ENCODE peak calls at places on chromosomes 1 and 21, in seven cellular contexts. H is H1, Z is K562, G is HCT116, Y is SK-N-SH, I is HepG2, T is GM12878. K is an unnamed sample.

GRCh38 chr1:223747838-223748335 is 35.5 kb downstream of the CAPN2 start:
- DNase-seq in H (no peak), Z (no peak), G (no peak), Y (no peak), I (no peak), T (no peak), K (no peak)

GRCh38 chr1:183956559-183957188 is 80.9 kb downstream of the COLGALT2 start:
- DNase-seq in H (no peak), Z (no peak), G (peak), Y (no peak), I (no peak), T (peak), K (no peak)

GRCh38 chr1:234975122-234975940 is 153.3 kb downstream of the TOMM20 start:
- DNase-seq in H (no peak), Z (peak), G (peak), Y (no peak), I (peak), T (no peak), K (no peak)

GRCh38 chr1:226063362-226064167 is 1.0 kb downstream of the H3-3A start:
- DNase-seq in H (peak), Z (no peak), G (no peak), Y (peak), I (peak), T (no peak), K (peak)

GRCh38 chr1:100353988-100354387 is 1.7 kb downstream of the CDC14A start:
- DNase-seq in H (no peak), Z (no peak), G (peak), Y (peak), I (peak), T (no peak), K (peak)

GRCh38 chr1:183185941-183186490 is at the start of gene LAMC2:
- DNase-seq in H (peak), Z (no peak), G (peak), Y (no peak), I (no peak), T (no peak), K (peak)

GRCh38 chr1:234745844-234746797 is 136.1 kb upstream of the IRF2BP2 start:
- DNase-seq in H (no peak), Z (peak), G (no peak), Y (peak), I (no peak), T (no peak), K (no peak)

GRCh38 chr1:81876901-81877750 is 76.4 kb downstream of the ADGRL2 start:
- DNase-seq in H (no peak), Z (no peak), G (no peak), Y (no peak), I (no peak), T (no peak), K (no peak)

GRCh38 chr1:220810179-220810653 is 23.5 kb downstream of the MTARC1 start:
- DNase-seq in H (peak), Z (peak), G (peak), Y (peak), I (peak), T (peak), K (peak)

GRCh38 chr1:104852151-104852550 is 1102.5 kb downstream of the AMY1C start:
- DNase-seq in H (no peak), Z (no peak), G (no peak), Y (no peak), I (no peak), T (no peak), K (no peak)

GRCh38 chr1:39394598-39394997 is 96.8 kb upstream of the BMP8A start:
- DNase-seq in H (no peak), Z (no peak), G (peak), Y (no peak), I (no peak), T (no peak), K (no peak)

GRCh38 chr1:27332536-27333281 is 9.1 kb upstream of the SYTL1 start:
- DNase-seq in H (peak), Z (peak), G (no peak), Y (peak), I (no peak), T (no peak), K (peak)

GRCh38 chr1:155645024-155645423 is 35.0 kb downstream of the MSTO1 start:
- DNase-seq in H (no peak), Z (no peak), G (no peak), Y (no peak), I (no peak), T (no peak), K (no peak)

GRCh38 chr1:247857069-247857985 is at the start of gene TRIM58:
- DNase-seq in H (peak), Z (peak), G (no peak), Y (peak), I (no peak), T (no peak), K (peak)

GRCh38 chr1:230099435-230099834 is 32.4 kb downstream of the GALNT2 start:
- DNase-seq in H (no peak), Z (no peak), G (no peak), Y (no peak), I (no peak), T (no peak), K (no peak)

GRCh38 chr1:17412093-17412870 is 27.2 kb downstream of the RCC2 start:
- DNase-seq in H (no peak), Z (no peak), G (no peak), Y (no peak), I (no peak), T (no peak), K (peak)

GRCh38 chr1:33634806-33635205 is 162.4 kb downstream of the ZSCAN20 start:
- DNase-seq in H (peak), Z (peak), G (peak), Y (peak), I (peak), T (no peak), K (no peak)

GRCh38 chr1:248704556-248704955 is 2.0 kb upstream of the OR14I1 start:
- DNase-seq in H (no peak), Z (no peak), G (no peak), Y (no peak), I (no peak), T (no peak), K (peak)

GRCh38 chr21:42614811-42615342 is 38.5 kb upstream of the PDE9A start:
- DNase-seq in H (no peak), Z (no peak), G (no peak), Y (peak), I (peak), T (no peak), K (peak)

GRCh38 chr21:32378956-32379355 is 13.9 kb downstream of the URB1 start:
- DNase-seq in H (no peak), Z (no peak), G (no peak), Y (no peak), I (no peak), T (no peak), K (no peak)

GRCh38 chr1:36706416-36706815 is 223.7 kb upstream of the CSF3R start:
- DNase-seq in H (no peak), Z (no peak), G (no peak), Y (no peak), I (no peak), T (no peak), K (no peak)

GRCh38 chr1:231335663-231336602 is 1.7 kb downstream of the EXOC8 start:
- DNase-seq in H (no peak), Z (no peak), G (no peak), Y (no peak), I (peak), T (no peak), K (no peak)

GRCh38 chr1:178541829-178542553 is 29.1 kb downstream of the TEX35 start:
- DNase-seq in H (peak), Z (peak), G (no peak), Y (peak), I (peak), T (no peak), K (peak)

GRCh38 chr1:77370588-77371306 is 88.9 kb downstream of the AK5 start:
- DNase-seq in H (no peak), Z (no peak), G (no peak), Y (no peak), I (no peak), T (no peak), K (no peak)

GRCh38 chr1:92663769-92664168 is 121.1 kb downstream of the EVI5 start:
- DNase-seq in H (no peak), Z (no peak), G (no peak), Y (no peak), I (no peak), T (no peak), K (no peak)
- TF ChIP-seq JUND in H (no peak), Z (no peak), G (no peak), Y (no peak), I (no peak), T (no peak), K (no peak)

GRCh38 chr1:204406621-204407020 is 5.0 kb downstream of the PPP1R15B start:
- DNase-seq in H (peak), Z (no peak), G (no peak), Y (no peak), I (no peak), T (no peak), K (no peak)

GRCh38 chr1:204408074-204408507 is 3.5 kb downstream of the PPP1R15B start:
- DNase-seq in H (peak), Z (no peak), G (no peak), Y (peak), I (no peak), T (no peak), K (peak)

GRCh38 chr1:204407314-204407971 is 4.2 kb downstream of the PPP1R15B start:
- DNase-seq in H (no peak), Z (no peak), G (no peak), Y (no peak), I (no peak), T (no peak), K (no peak)

GRCh38 chr1:204404629-204405028 is 7.0 kb downstream of the PPP1R15B start:
- DNase-seq in H (no peak), Z (no peak), G (no peak), Y (no peak), I (peak), T (no peak), K (no peak)

GRCh38 chr1:204405988-204406387 is 5.6 kb downstream of the PPP1R15B start:
- DNase-seq in H (no peak), Z (no peak), G (no peak), Y (no peak), I (no peak), T (no peak), K (no peak)
- TF ChIP-seq JUND in H (no peak), Z (no peak), G (no peak), Y (no peak), I (no peak), T (no peak), K (no peak)

DNA sequence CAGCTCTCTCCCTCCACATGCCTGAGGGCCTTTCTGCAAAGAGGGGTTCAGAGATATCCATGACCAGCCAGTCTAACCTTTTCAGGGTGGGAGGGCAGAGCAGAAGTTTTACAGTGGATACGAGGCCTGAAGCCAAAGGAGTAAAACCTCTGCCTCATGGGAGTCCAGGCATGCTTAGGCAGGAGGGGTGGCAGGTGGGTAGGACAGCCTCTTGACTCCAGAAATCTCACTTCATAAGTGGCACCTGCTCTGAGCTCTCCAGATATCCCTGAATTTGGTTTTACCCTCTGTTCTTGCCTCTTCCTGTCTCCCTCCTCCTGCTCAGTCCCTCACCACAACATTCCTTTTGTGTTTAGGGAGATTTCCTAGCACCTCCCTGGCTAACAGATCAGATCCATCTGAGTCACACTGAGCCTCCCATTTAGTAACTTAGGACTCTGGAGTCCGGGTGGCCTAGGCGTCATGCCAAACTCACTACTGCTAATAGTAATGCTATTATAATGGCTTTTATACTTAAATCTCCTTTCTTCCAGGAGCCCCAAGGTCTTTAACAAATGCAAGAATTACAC is 201.0 kb downstream of the HS2ST1 start:
- DNase-seq in H (no peak), Z (no peak), G (no peak), Y (no peak), I (no peak), T (no peak), K (no peak)
- TF ChIP-seq JUND in H (no peak), Z (no peak), G (no peak), Y (peak), I (no peak), T (no peak), K (no peak)

GRCh38 chr1:199282910-199283309 is 644.1 kb downstream of the PTPRC start:
- DNase-seq in H (no peak), Z (no peak), G (no peak), Y (no peak), I (no peak), T (no peak), K (no peak)

GRCh38 chr1:199283814-199284213 is 645.0 kb downstream of the PTPRC start:
- DNase-seq in H (no peak), Z (no peak), G (no peak), Y (no peak), I (no peak), T (no peak), K (no peak)

GRCh38 chr1:199291022-199291740 is 652.3 kb downstream of the PTPRC start:
- DNase-seq in H (no peak), Z (no peak), G (no peak), Y (peak), I (no peak), T (no peak), K (no peak)

GRCh38 chr1:199290186-199290585 is 651.3 kb downstream of the PTPRC start:
- DNase-seq in H (no peak), Z (no peak), G (no peak), Y (no peak), I (no peak), T (no peak), K (no peak)

GRCh38 chr1:199287632-199288031 is 648.8 kb downstream of the PTPRC start:
- DNase-seq in H (no peak), Z (no peak), G (no peak), Y (no peak), I (no peak), T (no peak), K (no peak)
- TF ChIP-seq JUND in H (no peak), Z (no peak), G (no peak), Y (no peak), I (no peak), T (no peak), K (no peak)

DNA sequence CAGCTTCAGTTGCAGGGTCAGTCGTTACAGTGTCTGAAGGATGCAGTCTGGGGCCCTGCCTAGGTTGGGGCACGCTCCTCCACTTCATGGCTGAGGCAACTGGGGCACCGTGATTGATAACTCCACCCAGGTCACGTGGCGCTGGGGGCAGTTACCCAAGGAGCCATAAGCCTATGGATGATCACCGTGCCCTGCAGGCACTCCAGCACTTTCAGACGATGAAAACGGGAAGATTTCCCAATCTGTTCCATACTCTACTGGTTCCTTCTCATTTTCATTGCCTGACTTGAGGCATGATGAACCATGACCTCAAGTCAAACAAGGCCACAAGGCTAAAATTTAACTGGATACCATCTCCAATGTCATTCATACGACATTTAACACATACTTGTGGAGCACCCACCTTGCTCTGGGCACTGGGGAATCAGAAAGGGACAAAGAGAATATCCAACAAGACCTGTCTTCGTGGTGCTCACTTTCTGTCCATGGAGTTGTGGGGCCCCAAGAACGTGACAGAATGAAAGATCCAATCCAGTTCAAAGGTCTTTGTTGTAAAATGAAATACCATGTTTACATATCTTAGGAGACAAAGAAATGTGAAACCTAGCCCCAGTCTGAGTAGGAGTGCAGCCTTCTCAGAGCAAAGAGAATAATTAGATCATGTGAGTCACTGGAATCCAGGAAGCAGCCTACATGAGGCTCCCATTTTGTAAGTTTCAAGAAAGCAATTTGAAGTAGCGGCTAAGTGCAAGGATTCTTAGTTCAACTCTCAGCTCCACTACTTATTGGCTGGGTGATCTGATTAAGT is 39.4 kb upstream of the SPOCD1 start:
- DNase-seq in H (no peak), Z (no peak), G (no peak), Y (no peak), I (peak), T (no peak), K (peak)
- TF ChIP-seq JUND in H (no peak), Z (peak), G (no peak), Y (no peak), I (no peak), T (no peak), K (no peak)

GRCh38 chr1:68163220-68163619 is 69.1 kb downstream of the WLS start:
- DNase-seq in H (no peak), Z (no peak), G (no peak), Y (no peak), I (no peak), T (no peak), K (no peak)
- TF ChIP-seq JUND in H (no peak), Z (no peak), G (no peak), Y (no peak), I (no peak), T (no peak), K (no peak)

GRCh38 chr1:203455706-203456105 is 19.9 kb upstream of the PRELP start:
- DNase-seq in H (no peak), Z (no peak), G (no peak), Y (no peak), I (no peak), T (no peak), K (no peak)
- TF ChIP-seq JUND in H (no peak), Z (no peak), G (no peak), Y (no peak), I (no peak), T (no peak), K (no peak)

GRCh38 chr1:37952738-37953137 is 5.9 kb upstream of the INPP5B start:
- DNase-seq in H (no peak), Z (no peak), G (no peak), Y (no peak), I (no peak), T (no peak), K (no peak)

GRCh38 chr1:37954316-37954971 is 7.6 kb upstream of the INPP5B start:
- DNase-seq in H (no peak), Z (no peak), G (no peak), Y (no peak), I (peak), T (no peak), K (no peak)

DNA sequence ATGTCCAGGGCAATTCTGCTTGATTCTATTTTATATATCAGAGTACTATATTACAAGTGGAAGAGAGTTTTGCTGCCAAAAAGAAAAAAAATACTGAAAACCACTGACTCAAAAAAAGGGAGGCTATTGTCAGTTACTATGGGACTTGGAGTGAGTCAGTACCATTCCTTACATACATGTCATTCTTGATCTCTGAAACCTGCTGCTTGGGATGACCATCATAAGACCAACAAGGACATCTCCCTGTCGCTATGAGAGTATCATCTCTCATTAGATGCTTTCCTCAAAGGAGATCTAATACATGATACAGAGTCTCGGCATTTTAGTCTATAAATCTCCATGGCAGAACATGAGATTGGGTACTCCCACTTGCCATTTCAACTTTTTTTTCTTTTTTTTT is 11.8 kb upstream of the INPP5B start:
- DNase-seq in H (no peak), Z (no peak), G (no peak), Y (no peak), I (no peak), T (no peak), K (no peak)
- TF ChIP-seq JUND in H (no peak), Z (no peak), G (no peak), Y (peak), I (no peak), T (no peak), K (no peak)

DNA sequence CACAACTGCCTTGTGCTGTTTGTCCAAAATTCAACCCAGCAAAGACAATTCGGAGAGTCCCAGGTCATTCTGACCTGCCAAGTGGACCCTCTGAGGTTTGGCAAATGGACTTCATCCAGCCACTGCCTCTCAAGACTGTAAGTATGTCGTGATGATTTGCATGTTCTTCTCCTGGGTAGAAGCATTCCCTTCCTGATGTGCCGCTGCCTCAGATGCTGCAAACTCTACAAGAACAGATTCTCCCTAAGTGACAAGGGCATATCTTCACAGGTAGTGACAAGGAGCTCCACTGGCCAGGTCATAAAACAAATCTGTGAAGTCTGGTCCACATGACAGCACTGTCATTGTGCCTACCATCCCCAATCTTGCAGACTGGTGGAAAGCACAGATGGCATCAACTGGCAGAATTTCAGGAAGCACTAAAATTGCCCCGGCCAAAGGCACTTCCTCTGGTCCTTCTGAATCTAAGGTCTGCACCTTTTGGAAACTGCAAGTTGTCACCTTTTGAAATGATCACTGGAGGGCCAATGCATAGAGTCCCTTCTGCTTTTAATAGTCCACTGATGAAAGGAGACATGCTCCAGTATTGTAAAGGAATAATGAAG is 27.4 kb downstream of the POFUT2 start:
- DNase-seq in H (peak), Z (no peak), G (no peak), Y (peak), I (no peak), T (no peak), K (no peak)
- TF ChIP-seq JUND in H (no peak), Z (no peak), G (no peak), Y (no peak), I (no peak), T (no peak), K (no peak)

DNA sequence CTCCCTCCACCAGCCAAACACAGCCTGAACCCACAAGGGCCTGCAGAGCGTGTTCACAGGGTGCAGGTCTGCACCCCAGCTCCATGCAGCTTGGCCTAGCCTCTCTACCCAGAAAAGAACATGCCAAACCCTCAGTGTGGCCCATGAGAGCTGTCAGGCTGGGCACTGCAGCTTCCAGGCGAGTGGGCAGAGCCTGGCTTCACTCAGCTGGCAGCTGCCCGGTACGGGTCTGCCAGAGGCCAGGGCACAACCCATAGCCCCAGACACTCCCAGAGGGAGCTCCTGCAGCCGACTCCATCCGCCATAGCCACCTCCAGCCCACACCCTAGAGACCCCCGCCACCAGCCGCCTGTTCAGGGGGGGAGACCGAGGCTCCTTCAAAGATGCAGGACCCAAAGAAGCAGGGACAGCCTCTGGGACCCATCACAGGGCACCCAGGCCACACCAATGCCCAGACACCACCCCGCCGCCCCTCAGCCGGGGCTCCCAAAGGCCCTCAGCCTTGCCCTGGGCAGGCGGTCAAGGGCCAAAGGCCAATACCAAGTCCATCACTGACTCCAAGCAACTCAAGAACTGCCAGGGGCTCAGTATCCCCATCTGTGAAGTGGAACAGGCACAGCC is 42.4 kb downstream of the MEGF6 start:
- DNase-seq in H (no peak), Z (no peak), G (no peak), Y (no peak), I (no peak), T (no peak), K (no peak)
- TF ChIP-seq JUND in H (no peak), Z (no peak), G (no peak), Y (no peak), I (no peak), T (no peak), K (no peak)

K was measured in T47D.